ENCODE peak calls at places on chromosome 2, in ten cellular contexts. R is HCT116, G is K562, J is NT2/D1, H is neural progenitor cell, D is endothelial cell of umbilical vein, C is kidney, E is neuronal stem cell, N is colonic mucosa, W is IMR-90. F is an unnamed sample.

GRCh38 chr2:157261199-157261782 is 3.8 kb downstream of the GALNT5 start:
- DNase-seq in R (peak; percentile 89), D (no peak), G (peak; percentile 98), C (no peak), W (peak; percentile 75), J (no peak), E (no peak), H (no peak), N (peak; percentile 84), F (peak; percentile 52)

GRCh38 chr2:151756820-151757219 is 22.5 kb upstream of the NEB start:
- DNase-seq in R (no peak), G (no peak), E (no peak), W (no peak), H (no peak), J (no peak), D (no peak), N (no peak), C (no peak), F (no peak)

GRCh38 chr2:44397447-44397846 is 35.7 kb downstream of the CAMKMT start:
- DNase-seq in J (no peak), H (no peak), G (no peak), C (no peak), R (no peak), E (no peak), W (no peak), N (no peak), D (no peak), F (no peak)

GRCh38 chr2:79434362-79434761 is 78.5 kb upstream of the CTNNA2 start:
- DNase-seq in W (no peak), R (no peak), E (no peak), D (no peak), J (no peak), H (no peak), C (no peak), N (no peak), G (no peak), F (no peak)

GRCh38 chr2:167581961-167582574 is 665.3 kb downstream of the STK39 start:
- DNase-seq in H (no peak), R (no peak), E (no peak), C (no peak), D (no peak), G (no peak), W (peak; percentile 16), N (no peak), J (no peak), F (peak; percentile 67)

GRCh38 chr2:58633576-58634365 is 392.6 kb upstream of the FANCL start:
- DNase-seq in G (no peak), H (no peak), J (no peak), D (peak; percentile 91), E (no peak), N (no peak), R (peak; percentile 23), C (no peak), W (no peak), F (peak; percentile 71)

GRCh38 chr2:100416397-100416938 is 1.0 kb downstream of the CHST10 start:
- DNase-seq in G (no peak), D (no peak), J (no peak), E (no peak), W (no peak), C (no peak), R (no peak), N (no peak), H (no peak), F (no peak)

GRCh38 chr2:189555243-189555642 is 25.3 kb downstream of the SLC40A1 start:
- DNase-seq in D (no peak), G (no peak), J (no peak), E (no peak), C (no peak), N (no peak), H (no peak), R (no peak), W (peak; percentile 28), F (no peak)

GRCh38 chr2:64329848-64330247 is 124.1 kb upstream of the LGALSL start:
- DNase-seq in R (no peak), J (no peak), H (no peak), N (peak; percentile 80), G (no peak), E (no peak), C (no peak), D (peak; percentile 57), W (peak; percentile 4), F (peak; percentile 67)

GRCh38 chr2:188292446-188293239 is 969 bp downstream of the GULP1 start:
- DNase-seq in G (peak; percentile 33), J (peak; percentile 75), D (peak; percentile 91), R (peak; percentile 81), E (peak; percentile 77), N (peak; percentile 78), W (peak; percentile 86), C (peak; percentile 94), H (peak; percentile 91), F (peak; percentile 89)

GRCh38 chr2:191245046-191245868 is at the start of gene MYO1B:
- DNase-seq in C (peak; percentile 90), E (peak; percentile 83), N (peak; percentile 82), H (peak; percentile 95), R (peak; percentile 59), J (peak; percentile 78), G (peak; percentile 10), D (peak; percentile 68), W (peak; percentile 74), F (peak; percentile 68)

GRCh38 chr2:55106148-55106547 is 55.9 kb upstream of the RTN4 start:
- DNase-seq in C (no peak), J (no peak), G (no peak), D (no peak), H (no peak), R (no peak), W (peak; percentile 66), N (no peak), E (no peak), F (no peak)

GRCh38 chr2:26305575-26305974 is 40.4 kb upstream of the SELENOI start:
- DNase-seq in R (no peak), J (no peak), W (no peak), N (no peak), C (no peak), E (no peak), H (no peak), G (no peak), D (no peak), F (no peak)

GRCh38 chr2:95292623-95293260 is 4.4 kb upstream of the KCNIP3 start:
- DNase-seq in C (no peak), R (no peak), H (no peak), E (no peak), G (no peak), J (no peak), W (no peak), D (no peak), N (no peak), F (no peak)

GRCh38 chr2:56288863-56289580 is 105.2 kb downstream of the CCDC85A start:
- DNase-seq in C (no peak), G (no peak), D (no peak), W (no peak), J (no peak), N (no peak), R (no peak), E (no peak), H (no peak), F (peak; percentile 7)

GRCh38 chr2:177598321-177598922 is 205.8 kb downstream of the AGPS start:
- DNase-seq in E (no peak), D (peak; percentile 13), G (no peak), R (no peak), C (no peak), N (no peak), H (no peak), W (peak; percentile 23), J (no peak), F (peak; percentile 45)

GRCh38 chr2:44805391-44805790 is 136.1 kb upstream of the SIX3 start:
- DNase-seq in R (no peak), H (peak; percentile 48), E (no peak), J (no peak), N (no peak), G (no peak), C (no peak), W (no peak), D (no peak), F (no peak)

GRCh38 chr2:8676191-8676914 is 5.5 kb upstream of the ID2 start:
- DNase-seq in N (peak; percentile 86), E (peak; percentile 9), G (no peak), D (peak; percentile 39), R (no peak), W (peak; percentile 78), C (peak; percentile 96), J (no peak), H (peak; percentile 26), F (peak; percentile 87)

DNA sequence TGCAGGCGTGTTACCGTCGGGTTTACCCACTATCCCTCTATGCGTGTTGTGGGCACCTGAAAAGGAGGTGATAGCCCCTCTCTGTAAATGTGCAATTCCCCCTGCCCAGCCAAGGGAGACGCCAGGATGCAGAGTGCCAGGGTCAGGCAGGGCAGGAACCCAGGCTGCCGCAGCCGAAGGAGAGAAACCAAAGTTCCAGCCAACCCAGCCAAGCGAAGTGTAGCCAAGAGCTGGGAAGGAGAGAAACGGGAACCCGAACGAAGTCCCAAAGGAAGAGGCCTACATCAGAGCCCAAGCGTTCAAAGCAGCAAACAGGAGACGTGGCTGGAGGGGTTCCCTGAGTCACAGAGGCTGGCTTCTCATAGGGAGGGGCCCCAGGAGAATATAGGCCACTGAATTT is 24.2 kb upstream of the SPR start:
- DNase-seq in R (no peak), W (no peak), C (no peak), J (no peak), G (no peak), E (no peak), N (no peak), D (no peak), H (peak; percentile 16), F (no peak)
- H3K4me3 ChIP-seq in R (peak overlapping the region; percentile 30), W (no peak overlapping the region), C (no peak overlapping the region), J (peak overlapping the region; percentile 26), G (no peak overlapping the region), E (no peak overlapping the region), N (no peak overlapping the region), D (no peak overlapping the region), H (peak overlapping the region; percentile 46), F (peak overlapping the region; percentile 22)

DNA sequence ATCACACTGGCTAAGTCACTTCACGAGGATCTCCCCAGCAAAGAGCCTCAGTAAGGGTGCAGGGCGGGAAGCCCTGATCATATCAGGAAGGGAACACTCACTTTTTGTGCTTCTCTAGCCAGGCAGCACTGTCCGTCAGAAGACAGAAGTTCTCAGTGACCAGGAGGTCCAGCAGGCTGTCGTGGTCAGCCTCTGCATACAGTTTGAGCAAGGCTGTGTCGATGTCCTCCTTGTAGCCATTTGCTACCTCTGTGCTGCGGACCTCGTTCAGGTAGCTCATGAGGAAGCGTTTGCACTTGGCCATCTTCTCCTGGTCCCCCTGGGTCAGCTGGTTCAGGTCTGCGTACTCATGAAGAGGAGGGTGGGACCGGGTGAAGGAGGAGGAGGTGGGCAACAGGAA is 38.7 kb downstream of the GPR45 start:
- DNase-seq in C (no peak), R (no peak), D (no peak), N (no peak), G (no peak), J (no peak), H (no peak), W (no peak), E (no peak), F (no peak)
- H3K36me3 ChIP-seq in C (peaks cover 32% of the 10 kb centered on the region), R (peaks cover 16% of the 10 kb centered on the region), D (peaks cover 10% of the 10 kb centered on the region), N (peaks cover 5% of the 10 kb centered on the region), G (peaks cover 89% of the 10 kb centered on the region), J (peaks cover 63% of the 10 kb centered on the region), H (no peaks in the 10 kb centered on the region), W (peaks cover 32% of the 10 kb centered on the region), E (peaks cover 96% of the 10 kb centered on the region), F (peaks cover 6% of the 10 kb centered on the region)

GRCh38 chr2:219728993-219729487 is 101.6 kb downstream of the SLC4A3 start:
- DNase-seq in D (no peak), R (no peak), J (no peak), N (no peak), E (no peak), H (no peak), W (no peak), C (no peak), G (no peak), F (no peak)
- H3K9ac ChIP-seq in D (no peak overlapping the region), R (no peak overlapping the region), J (no peak overlapping the region), N (no peak overlapping the region), E (no peak overlapping the region), H (no peak overlapping the region), W (no peak overlapping the region), C (no peak overlapping the region), G (no peak overlapping the region), F (no peak overlapping the region)

GRCh38 chr2:46095821-46096220 is 201.4 kb upstream of the EPAS1 start:
- DNase-seq in W (peak; percentile 42), N (no peak), G (no peak), C (no peak), E (no peak), J (no peak), R (no peak), H (no peak), D (no peak), F (no peak)
- H3K4me3 ChIP-seq in W (no peak overlapping the region), N (no peak overlapping the region), G (no peak overlapping the region), C (no peak overlapping the region), E (no peak overlapping the region), J (no peak overlapping the region), R (no peak overlapping the region), H (no peak overlapping the region), D (no peak overlapping the region), F (no peak overlapping the region)